ENCODE peak calls at places on chromosomes 1 and 21, in six cellular contexts. P is K562, H is foreskin fibroblast, T is adrenal gland, J is epithelial cell of esophagus, Y is transverse colon. M is an unnamed sample.
A peak's percentile ranks its signal among the peaks of the same experiment; 100 is the strongest.

GRCh38 chr1:39346876-39347275 is 142.4 kb downstream of the MACF1 start:
- DNase-seq in P (no peak), H (no peak), T (no peak), J (no peak), Y (no peak), M (no peak)

GRCh38 chr21:33383056-33383888 is 19.9 kb upstream of the IFNGR2 start:
- DNase-seq in P (peak; percentile 45), H (peak; percentile 87), T (peak; percentile 80), J (peak; percentile 97), Y (peak; percentile 81), M (no peak)

GRCh38 chr1:1917304-1917976 is 1.6 kb downstream of the TMEM52 start:
- DNase-seq in P (no peak), H (no peak), T (peak; percentile 27), J (no peak), Y (peak; percentile 7), M (no peak)

GRCh38 chr1:233269656-233270055 is 25.9 kb downstream of the PCNX2 start:
- DNase-seq in P (no peak), H (peak; percentile 17), T (no peak), J (peak; percentile 24), Y (no peak), M (no peak)

GRCh38 chr1:150970818-150971582 is 3.6 kb downstream of the CERS2 start:
- DNase-seq in P (no peak), H (peak; percentile 74), T (peak; percentile 97), J (peak; percentile 30), Y (peak; percentile 80), M (no peak)

GRCh38 chr1:213381572-213382084 is 330.6 kb downstream of the RPS6KC1 start:
- DNase-seq in P (no peak), H (no peak), T (no peak), J (peak; percentile 5), Y (no peak), M (peak; percentile 35)

GRCh38 chr1:23169727-23170335 is 1.2 kb upstream of the LUZP1 start:
- DNase-seq in P (peak; percentile 81), H (peak; percentile 95), T (peak; percentile 73), J (peak; percentile 94), Y (peak; percentile 64), M (no peak)

GRCh38 chr1:52629021-52629643 is 3.8 kb upstream of the SHISAL2A start:
- DNase-seq in P (no peak), H (no peak), T (no peak), J (no peak), Y (no peak), M (no peak)

GRCh38 chr1:38154089-38154470 is 107.5 kb upstream of the POU3F1 start:
- DNase-seq in P (no peak), H (no peak), T (no peak), J (no peak), Y (no peak), M (no peak)

GRCh38 chr1:88763649-88764406 is 79.8 kb downstream of the PKN2 start:
- DNase-seq in P (no peak), H (peak; percentile 17), T (no peak), J (peak; percentile 16), Y (no peak), M (no peak)

GRCh38 chr1:159867322-159868064 is 5.0 kb upstream of the VSIG8 start:
- DNase-seq in P (no peak), H (no peak), T (no peak), J (peak; percentile 86), Y (peak; percentile 87), M (peak; percentile 78)

GRCh38 chr1:239361403-239361802 is 25.0 kb upstream of the CHRM3 start:
- DNase-seq in P (no peak), H (no peak), T (no peak), J (peak; percentile 79), Y (no peak), M (no peak)

GRCh38 chr1:202677433-202677832 is 32.8 kb downstream of the SYT2 start:
- DNase-seq in P (no peak), H (no peak), T (no peak), J (no peak), Y (no peak), M (no peak)

GRCh38 chr21:27423073-27423472 is 456.2 kb upstream of the ADAMTS5 start:
- DNase-seq in P (no peak), H (peak; percentile 97), T (peak; percentile 53), J (peak; percentile 49), Y (peak; percentile 36), M (no peak)

GRCh38 chr1:151175036-151175741 is 592 bp downstream of the TMOD4 start:
- DNase-seq in P (no peak), H (no peak), T (no peak), J (no peak), Y (no peak), M (no peak)

GRCh38 chr1:22503721-22504410 is 52.2 kb downstream of the ZBTB40 start:
- DNase-seq in P (no peak), H (no peak), T (no peak), J (no peak), Y (no peak), M (no peak)

GRCh38 chr1:174058639-174059038 is 36.5 kb upstream of the RC3H1 start:
- DNase-seq in P (no peak), H (peak; percentile 25), T (no peak), J (no peak), Y (no peak), M (no peak)

GRCh38 chr1:218642033-218642954 is 297.2 kb downstream of the TGFB2 start:
- DNase-seq in P (no peak), H (no peak), T (no peak), J (peak; percentile 40), Y (no peak), M (no peak)

GRCh38 chr1:229941785-229942184 is 125.3 kb upstream of the GALNT2 start:
- DNase-seq in P (no peak), H (no peak), T (no peak), J (no peak), Y (no peak), M (no peak)

GRCh38 chr21:33089439-33089838 is 19.5 kb downstream of the OLIG1 start:
- DNase-seq in P (no peak), H (no peak), T (peak; percentile 39), J (no peak), Y (no peak), M (no peak)

GRCh38 chr1:96845464-96845863 is 123.9 kb downstream of the PTBP2 start:
- DNase-seq in P (peak; percentile 69), H (no peak), T (peak; percentile 40), J (peak; percentile 47), Y (peak; percentile 34), M (no peak)

GRCh38 chr1:161382214-161383019 is 14.7 kb upstream of the CFAP126 start:
- DNase-seq in P (peak; percentile 49), H (peak; percentile 57), T (peak; percentile 64), J (peak; percentile 77), Y (no peak), M (no peak)

GRCh38 chr1:166113630-166114029 is 53.2 kb downstream of the FAM78B start:
- DNase-seq in P (no peak), H (no peak), T (no peak), J (no peak), Y (no peak), M (no peak)

GRCh38 chr1:9590201-9590600 is 1.5 kb downstream of the TMEM201 start:
- DNase-seq in P (no peak), H (no peak), T (no peak), J (no peak), Y (no peak), M (no peak)
- H3K4me3 ChIP-seq in P (peak overlapping the region; percentile 61), H (peak overlapping the region; percentile 63), T (no peak overlapping the region), J (no peak overlapping the region), Y (no peak overlapping the region), M (peak overlapping the region; percentile 61)

GRCh38 chr1:27528701-27529637 is 39.0 kb upstream of the WASF2 start:
- DNase-seq in P (peak; percentile 77), H (peak; percentile 72), T (peak; percentile 89), J (peak; percentile 59), Y (peak; percentile 49), M (no peak)

GRCh38 chr1:27527857-27528700 is 38.1 kb upstream of the WASF2 start:
- DNase-seq in P (no peak), H (no peak), T (peak; percentile 57), J (peak; percentile 83), Y (peak; percentile 83), M (no peak)

GRCh38 chr1:27525296-27526271 is 35.6 kb upstream of the WASF2 start:
- DNase-seq in P (peak; percentile 97), H (peak; percentile 81), T (peak; percentile 79), J (peak; percentile 63), Y (peak; percentile 75), M (no peak)

GRCh38 chr1:27527223-27527856 is 37.4 kb upstream of the WASF2 start:
- DNase-seq in P (peak; percentile 90), H (peak; percentile 49), T (peak; percentile 53), J (peak; percentile 50), Y (peak; percentile 66), M (no peak)

GRCh38 chr1:27526569-27527222 is 36.7 kb upstream of the WASF2 start:
- DNase-seq in P (peak; percentile 57), H (no peak), T (no peak), J (no peak), Y (no peak), M (no peak)
- H3K4me3 ChIP-seq in P (peak overlapping the region; percentile 54), H (no peak overlapping the region), T (no peak overlapping the region), J (peak overlapping the region; percentile 25), Y (peak overlapping the region; percentile 55), M (no peak overlapping the region)

DNA sequence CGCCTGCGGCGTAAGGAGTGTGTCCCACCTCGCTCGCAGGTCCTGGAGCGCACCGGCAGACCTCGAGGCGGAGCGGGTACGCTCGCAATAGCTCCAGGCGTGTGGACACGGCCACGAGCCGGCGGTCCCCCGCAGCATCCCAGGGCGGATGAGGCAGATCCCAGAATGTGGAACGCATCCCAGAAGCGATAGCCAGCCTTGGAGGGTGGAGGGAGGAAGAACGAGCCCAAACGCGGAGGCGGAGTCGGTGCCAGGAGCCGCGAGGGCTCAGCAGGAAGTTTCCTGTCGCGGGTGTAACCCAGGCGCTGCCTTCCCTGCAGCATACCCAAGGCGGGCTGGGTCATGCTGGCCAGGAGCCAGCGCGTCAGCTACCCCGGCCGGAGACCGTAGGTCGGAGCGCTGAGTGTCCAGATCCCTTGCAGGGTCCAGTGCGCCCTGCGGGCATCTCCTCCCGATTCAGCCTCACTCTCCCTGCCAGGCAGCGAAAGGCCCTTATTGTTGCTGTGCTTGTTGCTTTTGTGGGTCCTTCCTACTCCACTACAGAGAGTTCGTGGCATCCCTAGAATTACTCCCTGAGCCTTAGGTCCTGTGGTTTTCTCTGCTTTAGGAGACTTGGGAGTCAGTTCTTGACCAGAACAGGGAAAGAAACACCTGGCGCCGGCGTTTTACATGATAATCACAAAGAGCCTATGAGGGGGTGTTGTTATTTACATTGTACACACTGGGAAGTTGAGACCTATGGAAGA is 27.7 kb downstream of the STYXL2 start:
- DNase-seq in P (no peak), H (peak; percentile 9), T (no peak), J (peak; percentile 61), Y (peak; percentile 87), M (no peak)
- H3K4me3 ChIP-seq in P (no peak overlapping the region), H (no peak overlapping the region), T (no peak overlapping the region), J (peak overlapping the region; percentile 29), Y (peak overlapping the region; percentile 45), M (no peak overlapping the region)

GRCh38 chr1:19662313-19662712 is 2.4 kb upstream of the HTR6 start:
- DNase-seq in P (no peak), H (no peak), T (no peak), J (no peak), Y (no peak), M (no peak)

GRCh38 chr1:19665456-19666138 is 922 bp downstream of the HTR6 start:
- DNase-seq in P (no peak), H (no peak), T (no peak), J (no peak), Y (no peak), M (no peak)

GRCh38 chr1:19666139-19666465 is 1.4 kb downstream of the HTR6 start:
- DNase-seq in P (no peak), H (no peak), T (no peak), J (no peak), Y (no peak), M (no peak)

GRCh38 chr1:19664453-19665043 is at the start of gene HTR6:
- DNase-seq in P (peak; percentile 73), H (no peak), T (no peak), J (no peak), Y (no peak), M (no peak)

GRCh38 chr1:19665044-19665455 is 375 bp downstream of the HTR6 start:
- DNase-seq in P (no peak), H (no peak), T (no peak), J (no peak), Y (no peak), M (no peak)
- H3K4me3 ChIP-seq in P (no peak overlapping the region), H (no peak overlapping the region), T (no peak overlapping the region), J (no peak overlapping the region), Y (peak overlapping the region; percentile 40), M (no peak overlapping the region)

M was measured in LNCaP clone FGC.